ENCODE peak calls at places on chromosomes 4 and X, in six cellular contexts. M is AG04450, U is vagina, C is H9, N is testis, E is brain microvascular endothelial cell. H is an unnamed sample. For H3K27me3, the result is how much of the 10 kb centered on the place peaks cover.

GRCh38 chrX:48794993-48795501 is 6.8 kb upstream of the HDAC6 start:
- DNase-seq in N (no peak), E (peak), U (no peak), C (no peak), M (peak), H (no peak)

GRCh38 chr4:4735870-4736269 is 123.6 kb upstream of the MSX1 start:
- DNase-seq in E (no peak), N (no peak), U (no peak), C (no peak), M (no peak), H (no peak)

GRCh38 chr4:105291920-105292319 is 145.2 kb downstream of the TET2 start:
- DNase-seq in M (no peak), N (no peak), U (no peak), E (no peak), C (no peak), H (no peak)

GRCh38 chrX:154366666-154367055 is 7.8 kb downstream of the FLNA start:
- DNase-seq in C (no peak), U (no peak), E (no peak), N (no peak), M (no peak), H (no peak)

GRCh38 chrX:54776987-54777672 is 20.9 kb downstream of the ITIH6 start:
- DNase-seq in U (no peak), E (no peak), M (no peak), C (no peak), N (no peak), H (no peak)

GRCh38 chr4:1956631-1957030 is 52.1 kb downstream of the NELFA start:
- DNase-seq in M (no peak), N (no peak), C (no peak), E (no peak), U (no peak), H (no peak)

GRCh38 chr4:181301735-181302380 is 941.3 kb upstream of the TENM3 start:
- DNase-seq in M (peak), U (no peak), N (peak), C (peak), E (peak), H (no peak)

GRCh38 chr4:71287305-71287704 is 51.5 kb upstream of the SLC4A4 start:
- DNase-seq in E (no peak), C (no peak), N (no peak), M (no peak), U (no peak), H (no peak)

GRCh38 chr4:104064650-104065577 is 345.1 kb upstream of the TACR3 start:
- DNase-seq in N (peak), M (no peak), U (no peak), E (peak), C (peak), H (no peak)

GRCh38 chr4:139786494-139787354 is 121.1 kb downstream of the MGST2 start:
- DNase-seq in E (no peak), U (no peak), N (no peak), M (no peak), C (no peak), H (no peak)

GRCh38 chrX:2693123-2693438 is 2.0 kb downstream of the CD99 start:
- DNase-seq in U (no peak), E (no peak), N (no peak), M (no peak), C (no peak), H (no peak)

GRCh38 chrX:25275159-25275558 is 259.4 kb upstream of the ARX start:
- DNase-seq in C (no peak), E (no peak), N (no peak), M (no peak), U (no peak), H (no peak)

GRCh38 chrX:136030357-136031225 is 45.4 kb downstream of the SLC9A6 start:
- DNase-seq in M (no peak), U (no peak), C (no peak), N (no peak), E (peak), H (no peak)

GRCh38 chr4:48033825-48034413 is 17.3 kb downstream of the NIPAL1 start:
- DNase-seq in N (peak), U (no peak), C (no peak), M (no peak), E (peak), H (no peak)

DNA sequence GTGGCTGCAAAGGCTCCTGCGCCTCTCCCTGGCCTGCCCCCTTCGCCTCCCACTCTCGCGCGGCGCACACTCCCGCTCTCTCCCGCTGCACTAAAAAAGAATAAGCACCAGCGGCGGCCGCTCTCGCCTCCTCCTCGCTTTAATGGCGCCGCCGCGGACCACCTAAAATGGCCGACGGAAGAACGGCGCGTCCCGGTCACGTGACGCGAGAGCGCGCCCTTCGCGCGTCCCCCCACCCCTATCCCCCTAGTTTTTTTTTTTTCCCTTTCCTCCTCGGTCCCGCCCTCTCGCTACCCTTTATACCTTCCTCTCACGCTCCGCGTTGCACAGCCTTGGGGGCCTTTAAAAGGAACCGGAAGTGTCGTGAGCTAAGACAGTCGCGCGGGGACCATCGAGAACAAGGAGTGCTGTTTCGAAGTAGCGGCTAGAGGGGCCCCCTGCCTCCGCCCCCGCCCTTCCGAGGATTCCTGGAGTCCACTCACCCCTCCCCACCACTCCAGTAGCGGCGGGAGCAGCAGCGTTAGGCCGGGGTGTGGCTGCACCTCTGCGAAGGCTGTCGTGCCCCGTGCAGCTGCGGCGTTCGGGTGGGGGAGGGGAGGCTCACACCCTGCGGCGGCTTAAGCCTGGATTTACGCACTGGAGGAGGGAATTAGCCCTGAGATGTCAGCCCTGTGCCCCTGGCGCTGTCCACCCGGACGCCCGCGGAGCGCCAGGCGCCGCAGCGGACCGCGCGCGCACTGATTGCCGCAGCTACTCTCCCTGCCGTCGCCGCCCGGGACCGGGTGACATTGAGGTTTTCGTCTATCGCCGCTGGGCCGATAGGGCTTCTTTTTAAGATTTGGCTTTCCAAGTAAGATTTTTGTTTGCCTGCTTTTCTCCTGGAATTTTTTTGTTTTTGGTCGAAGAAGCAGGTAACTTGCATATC is at the start of gene HNRNPD:
- DNase-seq in C (peak), N (peak), M (peak), U (peak), E (peak), H (peak)
- TF ChIP-seq CTCF in C (no peak), N (no peak), M (no peak), U (no peak), E (no peak), H (no peak)

GRCh38 chrX:125219852-125220251 is 99.8 kb upstream of the TEX13C start:
- DNase-seq in N (no peak), U (no peak), C (no peak), E (no peak), M (no peak), H (no peak)
- H3K27me3 ChIP-seq in N (under half), U (under half), C (under half), E (under half), M (under half), H (under half)

DNA sequence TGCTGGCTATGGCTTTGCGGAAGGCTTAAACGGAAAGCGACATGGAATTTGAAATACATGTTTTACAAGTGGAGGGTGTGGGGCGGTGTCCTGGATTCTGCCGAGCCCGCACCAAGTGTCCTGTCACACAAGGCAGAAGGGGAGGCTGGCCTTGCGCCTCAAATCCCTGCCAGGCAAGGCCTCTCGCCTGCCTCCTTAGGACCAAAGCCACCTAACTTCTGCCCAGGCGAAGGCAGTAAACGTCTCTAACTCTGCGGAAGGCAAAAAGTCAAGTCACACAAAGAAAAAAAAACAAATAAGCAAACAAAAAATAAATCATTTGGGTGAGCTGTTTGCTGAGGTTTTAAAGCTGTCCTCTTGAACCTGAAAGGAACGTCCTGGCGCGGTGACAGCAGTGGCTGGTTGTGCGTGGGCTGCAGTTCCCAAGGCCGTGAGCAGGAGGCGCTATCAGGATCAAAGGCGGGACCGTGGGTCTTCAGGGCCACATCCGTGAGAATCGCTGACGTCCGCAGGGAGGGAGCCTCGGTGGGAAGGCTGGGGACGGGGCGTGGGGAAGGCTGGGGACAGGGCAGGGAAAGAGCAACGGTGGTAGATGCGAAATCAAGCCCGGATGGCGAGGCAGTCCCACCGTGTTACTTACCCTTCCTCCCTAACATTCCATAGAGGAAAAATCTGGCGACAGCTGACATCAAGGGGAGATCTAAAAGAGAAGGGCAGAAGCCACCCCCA is 99.1 kb downstream of the TRAPPC11 start:
- DNase-seq in U (no peak), E (no peak), N (peak), M (no peak), C (peak), H (no peak)
- TF ChIP-seq CTCF in U (no peak), E (peak), N (peak), M (peak), C (peak), H (peak)

DNA sequence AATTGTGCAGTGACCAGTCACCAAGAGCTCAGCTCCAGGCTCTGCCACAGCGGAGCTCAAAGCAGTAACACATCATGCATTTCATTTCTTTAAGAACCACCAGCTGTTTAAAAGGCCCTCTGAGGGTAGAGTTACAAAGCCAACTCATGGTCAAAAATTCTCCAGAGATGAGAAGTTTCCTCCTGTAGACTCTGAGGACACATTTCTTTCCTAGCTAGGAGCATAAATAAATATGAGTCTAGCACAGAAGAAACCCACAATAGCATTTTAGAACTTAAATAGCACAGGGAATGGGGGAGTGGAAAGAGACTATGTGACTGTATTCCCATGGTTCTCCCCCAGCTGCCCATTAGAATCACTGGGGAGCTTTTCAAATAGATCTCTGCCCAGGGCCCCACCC is 6.5 kb upstream of the CRMP1 start:
- DNase-seq in E (no peak), C (no peak), N (no peak), U (no peak), M (no peak), H (no peak)
- H3K27me3 ChIP-seq in E (under half), C (under half), N (under half), U (under half), M (under half), H (under half)

GRCh38 chrX:64196606-64197005 is 8.9 kb downstream of the AMER1 start:
- DNase-seq in C (no peak), M (no peak), E (no peak), U (no peak), N (no peak), H (no peak)
- TF ChIP-seq CTCF in C (no peak), M (no peak), E (no peak), U (no peak), N (no peak), H (no peak)

GRCh38 chr4:122827258-122827887 is 742 bp downstream of the FGF2 start:
- DNase-seq in C (no peak), E (peak), N (peak), U (no peak), M (no peak), H (no peak)

GRCh38 chr4:122832732-122833131 is 6.1 kb downstream of the FGF2 start:
- DNase-seq in C (no peak), M (no peak), N (no peak), U (no peak), E (no peak), H (no peak)

GRCh38 chr4:122831515-122832196 is 5.0 kb downstream of the FGF2 start:
- DNase-seq in U (no peak), N (no peak), M (no peak), C (no peak), E (no peak), H (no peak)

GRCh38 chr4:122827899-122828601 is 1.4 kb downstream of the FGF2 start:
- DNase-seq in E (peak), C (peak), M (no peak), U (no peak), N (peak), H (peak)

GRCh38 chr4:122830392-122831095 is 3.9 kb downstream of the FGF2 start:
- DNase-seq in M (no peak), C (no peak), N (peak), U (no peak), E (no peak), H (no peak)
- H3K27me3 ChIP-seq in M (under half), C (under half), N (under half), U (under half), E (under half), H (under half)